ENCODE peak calls at places on chromosomes 4 and X, in eight cellular contexts. One of them, this sample, is unnamed.

GRCh38 chr4:122537388-122538135 is 81.0 kb upstream of the IL2 start:
- DNase-seq in DND-41: no peak
- DNase-seq in hepatocyte: no peak
- DNase-seq in neural progenitor cell: no peak
- DNase-seq in A673: no peak
- DNase-seq in GM23338: no peak
- DNase-seq in astrocyte: no peak
- DNase-seq in GM12878: no peak
- DNase-seq in this sample: no peak

GRCh38 chr4:74005528-74005927 is 7.1 kb upstream of the CXCL5 start:
- DNase-seq in DND-41: no peak
- DNase-seq in hepatocyte: peak; percentile 39
- DNase-seq in neural progenitor cell: no peak
- DNase-seq in A673: no peak
- DNase-seq in GM23338: no peak
- DNase-seq in astrocyte: no peak
- DNase-seq in GM12878: no peak
- DNase-seq in this sample: peak; percentile 77

GRCh38 chr4:70583952-70584834 is 7.9 kb upstream of the AMBN start:
- DNase-seq in DND-41: no peak
- DNase-seq in hepatocyte: peak; percentile 10
- DNase-seq in neural progenitor cell: no peak
- DNase-seq in A673: no peak
- DNase-seq in GM23338: no peak
- DNase-seq in astrocyte: no peak
- DNase-seq in GM12878: no peak
- DNase-seq in this sample: no peak

GRCh38 chr4:108264693-108265092 is 96.0 kb upstream of the LEF1 start:
- DNase-seq in DND-41: no peak
- DNase-seq in hepatocyte: no peak
- DNase-seq in neural progenitor cell: no peak
- DNase-seq in A673: no peak
- DNase-seq in GM23338: no peak
- DNase-seq in astrocyte: no peak
- DNase-seq in GM12878: no peak
- DNase-seq in this sample: no peak

GRCh38 chr4:102217345-102217744 is 127.9 kb downstream of the SLC39A8 start:
- DNase-seq in DND-41: no peak
- DNase-seq in hepatocyte: no peak
- DNase-seq in neural progenitor cell: no peak
- DNase-seq in A673: no peak
- DNase-seq in GM23338: no peak
- DNase-seq in astrocyte: no peak
- DNase-seq in GM12878: no peak
- DNase-seq in this sample: no peak

GRCh38 chrX:39850630-39851152 is 247.1 kb downstream of the BCOR start:
- DNase-seq in DND-41: peak; percentile 87
- DNase-seq in hepatocyte: peak; percentile 50
- DNase-seq in neural progenitor cell: no peak
- DNase-seq in A673: peak; percentile 68
- DNase-seq in GM23338: no peak
- DNase-seq in astrocyte: peak; percentile 31
- DNase-seq in GM12878: no peak
- DNase-seq in this sample: no peak

GRCh38 chrX:97238632-97239031 is 354.9 kb downstream of the RPA4 start:
- DNase-seq in DND-41: no peak
- DNase-seq in hepatocyte: no peak
- DNase-seq in neural progenitor cell: no peak
- DNase-seq in A673: peak; percentile 62
- DNase-seq in GM23338: peak; percentile 15
- DNase-seq in astrocyte: peak; percentile 60
- DNase-seq in GM12878: no peak
- DNase-seq in this sample: peak; percentile 13

GRCh38 chrX:72121381-72121780 is 10.3 kb downstream of the RTL5 start:
- DNase-seq in DND-41: no peak
- DNase-seq in hepatocyte: no peak
- DNase-seq in neural progenitor cell: no peak
- DNase-seq in A673: peak; percentile 39
- DNase-seq in GM23338: no peak
- DNase-seq in astrocyte: peak; percentile 77
- DNase-seq in GM12878: no peak
- DNase-seq in this sample: no peak

GRCh38 chr4:77699731-77700210 is 94.2 kb downstream of the CXCL13 start:
- DNase-seq in DND-41: no peak
- DNase-seq in hepatocyte: peak; percentile 67
- DNase-seq in neural progenitor cell: peak; percentile 70
- DNase-seq in A673: peak; percentile 1
- DNase-seq in GM23338: peak; percentile 72
- DNase-seq in astrocyte: peak; percentile 90
- DNase-seq in GM12878: no peak
- DNase-seq in this sample: peak; percentile 21

GRCh38 chr4:3707423-3708102 is 58.6 kb upstream of the ADRA2C start:
- DNase-seq in DND-41: no peak
- DNase-seq in hepatocyte: no peak
- DNase-seq in neural progenitor cell: no peak
- DNase-seq in A673: no peak
- DNase-seq in GM23338: no peak
- DNase-seq in astrocyte: no peak
- DNase-seq in GM12878: no peak
- DNase-seq in this sample: no peak

GRCh38 chr4:128861856-128862518 is 52.5 kb downstream of the JADE1 start:
- DNase-seq in DND-41: no peak
- DNase-seq in hepatocyte: no peak
- DNase-seq in neural progenitor cell: no peak
- DNase-seq in A673: no peak
- DNase-seq in GM23338: no peak
- DNase-seq in astrocyte: no peak
- DNase-seq in GM12878: no peak
- DNase-seq in this sample: no peak

GRCh38 chr4:37803348-37803973 is 23.0 kb upstream of the PGM2 start:
- DNase-seq in DND-41: no peak
- DNase-seq in hepatocyte: peak; percentile 61
- DNase-seq in neural progenitor cell: peak; percentile 27
- DNase-seq in A673: peak; percentile 59
- DNase-seq in GM23338: peak; percentile 62
- DNase-seq in astrocyte: peak; percentile 32
- DNase-seq in GM12878: no peak
- DNase-seq in this sample: no peak

GRCh38 chr4:165714650-165715049 is 158.4 kb upstream of the TLL1 start:
- DNase-seq in DND-41: no peak
- DNase-seq in hepatocyte: no peak
- DNase-seq in neural progenitor cell: no peak
- DNase-seq in A673: no peak
- DNase-seq in GM23338: no peak
- DNase-seq in astrocyte: no peak
- DNase-seq in GM12878: no peak
- DNase-seq in this sample: no peak

GRCh38 chrX:44344194-44344593 is 722 bp upstream of the EFHC2 start:
- DNase-seq in DND-41: no peak
- DNase-seq in hepatocyte: no peak
- DNase-seq in neural progenitor cell: no peak
- DNase-seq in A673: no peak
- DNase-seq in GM23338: peak; percentile 43
- DNase-seq in astrocyte: no peak
- DNase-seq in GM12878: no peak
- DNase-seq in this sample: no peak

GRCh38 chrX:9320940-9321339 is 143.9 kb upstream of the TBL1X start:
- DNase-seq in DND-41: no peak
- DNase-seq in hepatocyte: no peak
- DNase-seq in neural progenitor cell: peak; percentile 9
- DNase-seq in A673: no peak
- DNase-seq in GM23338: no peak
- DNase-seq in astrocyte: peak; percentile 45
- DNase-seq in GM12878: no peak
- DNase-seq in this sample: no peak

GRCh38 chrX:53621418-53621986 is 65.0 kb downstream of the HUWE1 start:
- DNase-seq in DND-41: no peak
- DNase-seq in hepatocyte: no peak
- DNase-seq in neural progenitor cell: no peak
- DNase-seq in A673: no peak
- DNase-seq in GM23338: no peak
- DNase-seq in astrocyte: no peak
- DNase-seq in GM12878: no peak
- DNase-seq in this sample: no peak

GRCh38 chr4:1081689-1082040 is 31.7 kb downstream of the RNF212 start:
- DNase-seq in DND-41: no peak
- DNase-seq in hepatocyte: no peak
- DNase-seq in neural progenitor cell: no peak
- DNase-seq in A673: no peak
- DNase-seq in GM23338: no peak
- DNase-seq in astrocyte: no peak
- DNase-seq in GM12878: no peak
- DNase-seq in this sample: no peak

GRCh38 chrX:33133320-33133719 is 78.0 kb downstream of the DMD start:
- DNase-seq in DND-41: no peak
- DNase-seq in hepatocyte: no peak
- DNase-seq in neural progenitor cell: no peak
- DNase-seq in A673: no peak
- DNase-seq in GM23338: no peak
- DNase-seq in astrocyte: no peak
- DNase-seq in GM12878: no peak
- DNase-seq in this sample: no peak

GRCh38 chr4:150368667-150369066 is 213.3 kb upstream of the MAB21L2 start:
- DNase-seq in DND-41: no peak
- DNase-seq in hepatocyte: no peak
- DNase-seq in neural progenitor cell: no peak
- DNase-seq in A673: peak; percentile 81
- DNase-seq in GM23338: no peak
- DNase-seq in astrocyte: no peak
- DNase-seq in GM12878: no peak
- DNase-seq in this sample: no peak

GRCh38 chr4:158316264-158316663 is 106.0 kb downstream of the TMEM144 start:
- DNase-seq in DND-41: no peak
- DNase-seq in hepatocyte: no peak
- DNase-seq in neural progenitor cell: no peak
- DNase-seq in A673: no peak
- DNase-seq in GM23338: no peak
- DNase-seq in astrocyte: peak; percentile 60
- DNase-seq in GM12878: no peak
- DNase-seq in this sample: no peak

GRCh38 chrX:40201486-40201885 is 103.7 kb upstream of the BCOR start:
- DNase-seq in DND-41: no peak
- DNase-seq in hepatocyte: no peak
- DNase-seq in neural progenitor cell: peak; percentile 37
- DNase-seq in A673: no peak
- DNase-seq in GM23338: no peak
- DNase-seq in astrocyte: no peak
- DNase-seq in GM12878: peak; percentile 66
- DNase-seq in this sample: no peak

GRCh38 chrX:151174581-151175282 is 1.7 kb upstream of the GPR50 start:
- DNase-seq in DND-41: no peak
- DNase-seq in hepatocyte: no peak
- DNase-seq in neural progenitor cell: peak; percentile 68
- DNase-seq in A673: no peak
- DNase-seq in GM23338: peak; percentile 63
- DNase-seq in astrocyte: no peak
- DNase-seq in GM12878: no peak
- DNase-seq in this sample: no peak
- TF ChIP-seq EZH2 in DND-41: no peak
- TF ChIP-seq EZH2 in hepatocyte: peak; percentile 30
- TF ChIP-seq EZH2 in neural progenitor cell: peak; percentile 46
- TF ChIP-seq EZH2 in A673: peak; percentile 65
- TF ChIP-seq EZH2 in GM23338: peak; percentile 41
- TF ChIP-seq EZH2 in astrocyte: no peak
- TF ChIP-seq EZH2 in GM12878: no peak
- TF ChIP-seq EZH2 in this sample: no peak

GRCh38 chrX:48002929-48003328 is 860 bp downstream of the ZNF182 start:
- DNase-seq in DND-41: no peak
- DNase-seq in hepatocyte: no peak
- DNase-seq in neural progenitor cell: no peak
- DNase-seq in A673: no peak
- DNase-seq in GM23338: no peak
- DNase-seq in astrocyte: no peak
- DNase-seq in GM12878: no peak
- DNase-seq in this sample: no peak

GRCh38 chrX:48003758-48004457 is at the start of gene ZNF182:
- DNase-seq in DND-41: peak; percentile 94
- DNase-seq in hepatocyte: peak; percentile 95
- DNase-seq in neural progenitor cell: peak; percentile 97
- DNase-seq in A673: peak; percentile 94
- DNase-seq in GM23338: peak; percentile 93
- DNase-seq in astrocyte: peak; percentile 63
- DNase-seq in GM12878: peak; percentile 68
- DNase-seq in this sample: peak; percentile 36

DNA sequence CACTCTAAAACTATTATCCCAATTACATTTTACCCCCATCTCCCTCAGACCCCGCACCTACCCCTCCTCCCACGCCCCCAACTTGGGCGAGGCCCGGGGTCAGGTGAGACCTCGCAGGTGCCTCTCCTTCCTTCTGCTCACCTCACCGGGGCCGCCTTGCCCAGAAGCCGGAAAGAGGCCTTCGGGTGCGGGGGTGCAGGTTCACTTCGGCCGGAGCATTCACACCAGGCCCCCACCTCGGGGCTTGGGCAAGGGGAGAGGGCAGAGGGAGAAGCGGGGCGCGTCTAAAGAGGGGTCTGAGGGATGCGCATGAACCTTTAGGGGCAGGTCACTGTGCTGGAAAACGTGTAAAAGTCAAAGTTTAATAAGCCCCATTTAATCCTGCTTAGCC is 427 bp downstream of the ZNF182 start:
- DNase-seq in DND-41: no peak
- DNase-seq in hepatocyte: no peak
- DNase-seq in neural progenitor cell: peak; percentile 4
- DNase-seq in A673: no peak
- DNase-seq in GM23338: no peak
- DNase-seq in astrocyte: no peak
- DNase-seq in GM12878: no peak
- DNase-seq in this sample: no peak
- H3K27ac ChIP-seq in DND-41: peak overlapping the region; percentile 99
- H3K27ac ChIP-seq in hepatocyte: peak overlapping the region; percentile 73
- H3K27ac ChIP-seq in neural progenitor cell: no peak overlapping the region
- H3K27ac ChIP-seq in A673: peak overlapping the region; percentile 80
- H3K27ac ChIP-seq in GM23338: no peak overlapping the region
- H3K27ac ChIP-seq in astrocyte: peak overlapping the region; percentile 73
- H3K27ac ChIP-seq in GM12878: peak overlapping the region; percentile 74
- H3K27ac ChIP-seq in this sample: peak overlapping the region; percentile 52

DNA sequence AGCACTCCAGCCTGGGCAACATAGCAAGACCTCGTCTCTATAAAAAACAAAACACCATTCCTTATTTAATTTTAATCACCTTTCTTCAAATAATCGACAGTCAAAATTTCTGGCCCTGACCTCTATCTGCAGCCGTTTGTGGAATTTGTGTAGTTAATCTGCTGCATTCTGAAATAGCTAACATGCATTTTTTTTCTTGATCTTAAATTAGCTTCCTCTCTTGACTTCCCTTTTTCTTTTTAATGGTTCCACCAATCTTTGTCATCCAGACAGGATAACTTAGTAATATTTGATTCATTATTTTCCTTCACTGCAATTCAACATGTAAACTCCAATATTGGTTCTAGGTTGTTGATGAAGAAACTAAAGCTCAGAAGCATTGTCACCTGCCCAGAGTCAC is 77.3 kb downstream of the ARHGAP10 start:
- DNase-seq in DND-41: no peak
- DNase-seq in hepatocyte: no peak
- DNase-seq in neural progenitor cell: no peak
- DNase-seq in A673: no peak
- DNase-seq in GM23338: no peak
- DNase-seq in astrocyte: no peak
- DNase-seq in GM12878: no peak
- DNase-seq in this sample: no peak
- H3K4me1 ChIP-seq in DND-41: no peaks in the 10 kb centered on the region
- H3K4me1 ChIP-seq in hepatocyte: peaks cover 5% of the 10 kb centered on the region
- H3K4me1 ChIP-seq in neural progenitor cell: peaks cover 25% of the 10 kb centered on the region
- H3K4me1 ChIP-seq in A673: no peaks in the 10 kb centered on the region
- H3K4me1 ChIP-seq in GM23338: no peaks in the 10 kb centered on the region
- H3K4me1 ChIP-seq in astrocyte: peaks cover 6% of the 10 kb centered on the region
- H3K4me1 ChIP-seq in GM12878: peaks cover 7% of the 10 kb centered on the region
- H3K4me1 ChIP-seq in this sample: peaks cover 4% of the 10 kb centered on the region

GRCh38 chrX:114581528-114582263 is 2.2 kb upstream of the HTR2C start:
- DNase-seq in DND-41: no peak
- DNase-seq in hepatocyte: peak; percentile 25
- DNase-seq in neural progenitor cell: peak; percentile 84
- DNase-seq in A673: peak; percentile 1
- DNase-seq in GM23338: peak; percentile 57
- DNase-seq in astrocyte: no peak
- DNase-seq in GM12878: no peak
- DNase-seq in this sample: no peak
- TF ChIP-seq EZH2 in DND-41: no peak
- TF ChIP-seq EZH2 in hepatocyte: peak; percentile 86
- TF ChIP-seq EZH2 in neural progenitor cell: peak; percentile 83
- TF ChIP-seq EZH2 in A673: peak; percentile 83
- TF ChIP-seq EZH2 in GM23338: peak; percentile 54
- TF ChIP-seq EZH2 in astrocyte: no peak
- TF ChIP-seq EZH2 in GM12878: no peak
- TF ChIP-seq EZH2 in this sample: peak; percentile 79

This sample was measured in keratinocyte.